ENCODE peak calls at places on chromosome 10, in six cellular contexts. One of them, this sample, is unnamed.

GRCh38 chr10:130742936-130743675 is 568.4 kb downstream of the TCERG1L start:
- DNase-seq in neural crest cell: no peak
- DNase-seq in HFFc6: no peak
- DNase-seq in posterior cingulate gyrus: no peak
- DNase-seq in iris pigment epithelial cell: no peak
- DNase-seq in NCI-H510A treated with DMSO at 0.1 percent for 48 hours: no peak
- DNase-seq in this sample: no peak

GRCh38 chr10:80104066-80104926 is 25.8 kb downstream of the TMEM254 start:
- DNase-seq in iris pigment epithelial cell: peak; percentile 87
- DNase-seq in posterior cingulate gyrus: no peak
- DNase-seq in neural crest cell: no peak
- DNase-seq in NCI-H510A treated with DMSO at 0.1 percent for 48 hours: peak; percentile 19
- DNase-seq in HFFc6: peak; percentile 91
- DNase-seq in this sample: no peak

GRCh38 chr10:70546585-70546984 is 56.0 kb downstream of the PRF1 start:
- DNase-seq in neural crest cell: no peak
- DNase-seq in iris pigment epithelial cell: no peak
- DNase-seq in HFFc6: no peak
- DNase-seq in NCI-H510A treated with DMSO at 0.1 percent for 48 hours: no peak
- DNase-seq in posterior cingulate gyrus: no peak
- DNase-seq in this sample: peak; percentile 15

GRCh38 chr10:44069573-44069972 is 315.3 kb downstream of the CXCL12 start:
- DNase-seq in neural crest cell: no peak
- DNase-seq in NCI-H510A treated with DMSO at 0.1 percent for 48 hours: no peak
- DNase-seq in HFFc6: no peak
- DNase-seq in iris pigment epithelial cell: no peak
- DNase-seq in posterior cingulate gyrus: no peak
- DNase-seq in this sample: no peak

GRCh38 chr10:47279276-47279675 is 20.7 kb upstream of the GDF10 start:
- DNase-seq in HFFc6: no peak
- DNase-seq in iris pigment epithelial cell: no peak
- DNase-seq in neural crest cell: no peak
- DNase-seq in NCI-H510A treated with DMSO at 0.1 percent for 48 hours: no peak
- DNase-seq in posterior cingulate gyrus: no peak
- DNase-seq in this sample: no peak

GRCh38 chr10:77452952-77453564 is 184.6 kb downstream of the KCNMA1 start:
- DNase-seq in posterior cingulate gyrus: no peak
- DNase-seq in iris pigment epithelial cell: no peak
- DNase-seq in NCI-H510A treated with DMSO at 0.1 percent for 48 hours: no peak
- DNase-seq in neural crest cell: no peak
- DNase-seq in HFFc6: no peak
- DNase-seq in this sample: no peak

GRCh38 chr10:29804025-29804852 is 169.5 kb upstream of the SVIL start:
- DNase-seq in posterior cingulate gyrus: no peak
- DNase-seq in NCI-H510A treated with DMSO at 0.1 percent for 48 hours: peak; percentile 12
- DNase-seq in neural crest cell: no peak
- DNase-seq in iris pigment epithelial cell: peak; percentile 83
- DNase-seq in HFFc6: peak; percentile 82
- DNase-seq in this sample: no peak

GRCh38 chr10:113232928-113233511 is 283.0 kb downstream of the TCF7L2 start:
- DNase-seq in HFFc6: no peak
- DNase-seq in NCI-H510A treated with DMSO at 0.1 percent for 48 hours: peak; percentile 11
- DNase-seq in neural crest cell: no peak
- DNase-seq in iris pigment epithelial cell: no peak
- DNase-seq in posterior cingulate gyrus: no peak
- DNase-seq in this sample: no peak

GRCh38 chr10:24849051-24849450 is 103.4 kb downstream of the PRTFDC1 start:
- DNase-seq in neural crest cell: no peak
- DNase-seq in posterior cingulate gyrus: no peak
- DNase-seq in HFFc6: no peak
- DNase-seq in iris pigment epithelial cell: no peak
- DNase-seq in NCI-H510A treated with DMSO at 0.1 percent for 48 hours: no peak
- DNase-seq in this sample: no peak

GRCh38 chr10:109126016-109126415 is 797.3 kb downstream of the XPNPEP1 start:
- DNase-seq in neural crest cell: no peak
- DNase-seq in posterior cingulate gyrus: no peak
- DNase-seq in HFFc6: no peak
- DNase-seq in iris pigment epithelial cell: no peak
- DNase-seq in NCI-H510A treated with DMSO at 0.1 percent for 48 hours: no peak
- DNase-seq in this sample: no peak

GRCh38 chr10:72316748-72317435 is 37.8 kb downstream of the DNAJB12 start:
- DNase-seq in posterior cingulate gyrus: no peak
- DNase-seq in HFFc6: no peak
- DNase-seq in iris pigment epithelial cell: no peak
- DNase-seq in neural crest cell: no peak
- DNase-seq in NCI-H510A treated with DMSO at 0.1 percent for 48 hours: no peak
- DNase-seq in this sample: peak; percentile 82

GRCh38 chr10:7956508-7956907 is 98.0 kb upstream of the GATA3 start:
- DNase-seq in NCI-H510A treated with DMSO at 0.1 percent for 48 hours: no peak
- DNase-seq in posterior cingulate gyrus: no peak
- DNase-seq in HFFc6: peak; percentile 65
- DNase-seq in iris pigment epithelial cell: peak; percentile 84
- DNase-seq in neural crest cell: no peak
- DNase-seq in this sample: no peak

GRCh38 chr10:101986277-101986971 is 69.5 kb downstream of the ARMH3 start:
- DNase-seq in neural crest cell: no peak
- DNase-seq in NCI-H510A treated with DMSO at 0.1 percent for 48 hours: no peak
- DNase-seq in HFFc6: no peak
- DNase-seq in iris pigment epithelial cell: peak; percentile 48
- DNase-seq in posterior cingulate gyrus: no peak
- DNase-seq in this sample: peak; percentile 69

GRCh38 chr10:21499910-21500577 is 25.4 kb downstream of the SKIDA1 start:
- DNase-seq in NCI-H510A treated with DMSO at 0.1 percent for 48 hours: no peak
- DNase-seq in neural crest cell: no peak
- DNase-seq in HFFc6: no peak
- DNase-seq in posterior cingulate gyrus: no peak
- DNase-seq in iris pigment epithelial cell: no peak
- DNase-seq in this sample: no peak

GRCh38 chr10:12966067-12966466 is 35.4 kb downstream of the CCDC3 start:
- DNase-seq in posterior cingulate gyrus: no peak
- DNase-seq in iris pigment epithelial cell: no peak
- DNase-seq in NCI-H510A treated with DMSO at 0.1 percent for 48 hours: no peak
- DNase-seq in HFFc6: no peak
- DNase-seq in neural crest cell: no peak
- DNase-seq in this sample: no peak

GRCh38 chr10:3935141-3935540 is 150.1 kb upstream of the KLF6 start:
- DNase-seq in neural crest cell: no peak
- DNase-seq in NCI-H510A treated with DMSO at 0.1 percent for 48 hours: no peak
- DNase-seq in iris pigment epithelial cell: peak; percentile 86
- DNase-seq in posterior cingulate gyrus: no peak
- DNase-seq in HFFc6: peak; percentile 38
- DNase-seq in this sample: no peak

GRCh38 chr10:43259981-43260761 is 6.7 kb downstream of the RASGEF1A start:
- DNase-seq in posterior cingulate gyrus: no peak
- DNase-seq in NCI-H510A treated with DMSO at 0.1 percent for 48 hours: no peak
- DNase-seq in neural crest cell: no peak
- DNase-seq in iris pigment epithelial cell: peak; percentile 48
- DNase-seq in HFFc6: no peak
- DNase-seq in this sample: peak; percentile 73

GRCh38 chr10:38076687-38077086 is 17.4 kb upstream of the ZNF37A start:
- DNase-seq in NCI-H510A treated with DMSO at 0.1 percent for 48 hours: no peak
- DNase-seq in iris pigment epithelial cell: no peak
- DNase-seq in neural crest cell: no peak
- DNase-seq in posterior cingulate gyrus: no peak
- DNase-seq in HFFc6: no peak
- DNase-seq in this sample: no peak

GRCh38 chr10:110916554-110917346 is 2.2 kb downstream of the BBIP1 start:
- DNase-seq in posterior cingulate gyrus: no peak
- DNase-seq in neural crest cell: no peak
- DNase-seq in HFFc6: peak; percentile 92
- DNase-seq in NCI-H510A treated with DMSO at 0.1 percent for 48 hours: no peak
- DNase-seq in iris pigment epithelial cell: peak; percentile 87
- DNase-seq in this sample: no peak

GRCh38 chr10:70784476-70784875 is 701 bp downstream of the TBATA start:
- DNase-seq in NCI-H510A treated with DMSO at 0.1 percent for 48 hours: no peak
- DNase-seq in posterior cingulate gyrus: no peak
- DNase-seq in iris pigment epithelial cell: peak; percentile 25
- DNase-seq in HFFc6: no peak
- DNase-seq in neural crest cell: no peak
- DNase-seq in this sample: no peak

GRCh38 chr10:79559726-79560125 is 481 bp downstream of the SFTPA2 start:
- DNase-seq in HFFc6: peak; percentile 15
- DNase-seq in iris pigment epithelial cell: peak; percentile 39
- DNase-seq in posterior cingulate gyrus: no peak
- DNase-seq in neural crest cell: no peak
- DNase-seq in NCI-H510A treated with DMSO at 0.1 percent for 48 hours: no peak
- DNase-seq in this sample: no peak

GRCh38 chr10:126407831-126408230 is 19.6 kb upstream of the ADAM12 start:
- DNase-seq in neural crest cell: no peak
- DNase-seq in HFFc6: peak; percentile 7
- DNase-seq in NCI-H510A treated with DMSO at 0.1 percent for 48 hours: no peak
- DNase-seq in posterior cingulate gyrus: no peak
- DNase-seq in iris pigment epithelial cell: no peak
- DNase-seq in this sample: no peak